ENCODE peak calls at places on chromosome 22, in nine cellular contexts. K, O, V, U, I, J, Q, S and Z are unnamed samples.

GRCh38 chr22:29016067-29016938 is 45.3 kb downstream of the C22orf31 start:
- DNase-seq in K (no peak), O (no peak), V (no peak), U (no peak), I (no peak), J (no peak), Q (no peak), S (no peak), Z (no peak)

GRCh38 chr22:42644422-42645340 is 4.3 kb upstream of the ATP5MGL start:
- DNase-seq in K (peak), O (peak), V (no peak), U (peak), I (no peak), J (no peak), Q (no peak), S (no peak), Z (no peak)

GRCh38 chr22:29073618-29074275 is 912 bp downstream of the KREMEN1 start:
- DNase-seq in K (peak), O (no peak), V (no peak), U (peak), I (no peak), J (peak), Q (no peak), S (peak), Z (peak)

GRCh38 chr22:28299760-28300159 is 379.9 kb downstream of the TTC28 start:
- DNase-seq in K (peak), O (peak), V (no peak), U (no peak), I (no peak), J (no peak), Q (no peak), S (no peak), Z (no peak)

GRCh38 chr22:32199341-32199740 is 5.5 kb downstream of the RFPL2 start:
- DNase-seq in K (no peak), O (no peak), V (no peak), U (no peak), I (no peak), J (no peak), Q (no peak), S (no peak), Z (peak)

GRCh38 chr22:36775589-36775965 is 342 bp downstream of the IFT27 start:
- DNase-seq in K (peak), O (peak), V (peak), U (peak), I (no peak), J (peak), Q (peak), S (peak), Z (no peak)

GRCh38 chr22:27850000-27850465 is 48.5 kb upstream of the MN1 start:
- DNase-seq in K (no peak), O (peak), V (no peak), U (peak), I (no peak), J (no peak), Q (no peak), S (no peak), Z (no peak)

GRCh38 chr22:49398115-49398514 is 429.6 kb downstream of the BRD1 start:
- DNase-seq in K (no peak), O (no peak), V (no peak), U (no peak), I (no peak), J (no peak), Q (no peak), S (no peak), Z (peak)

GRCh38 chr22:36528336-36528735 is 630 bp downstream of the EIF3D start:
- DNase-seq in K (peak), O (peak), V (no peak), U (no peak), I (no peak), J (no peak), Q (peak), S (no peak), Z (no peak)

GRCh38 chr22:35217541-35217940 is 39.8 kb upstream of the HMGXB4 start:
- DNase-seq in K (no peak), O (no peak), V (no peak), U (no peak), I (no peak), J (no peak), Q (no peak), S (no peak), Z (no peak)

GRCh38 chr22:27726344-27726725 is 75.2 kb downstream of the MN1 start:
- DNase-seq in K (no peak), O (no peak), V (no peak), U (no peak), I (no peak), J (no peak), Q (no peak), S (no peak), Z (no peak)

GRCh38 chr22:37226087-37226486 is 13.8 kb upstream of the SSTR3 start:
- DNase-seq in K (no peak), O (no peak), V (no peak), U (no peak), I (no peak), J (no peak), Q (no peak), S (no peak), Z (no peak)

GRCh38 chr22:37079158-37079557 is 27.6 kb downstream of the KCTD17 start:
- DNase-seq in K (no peak), O (no peak), V (no peak), U (no peak), I (no peak), J (no peak), Q (no peak), S (no peak), Z (no peak)

GRCh38 chr22:28774378-28774777 is 1.9 kb downstream of the CCDC117 start:
- DNase-seq in K (no peak), O (no peak), V (no peak), U (no peak), I (no peak), J (no peak), Q (no peak), S (peak), Z (no peak)

GRCh38 chr22:49574861-49575702 is 252.6 kb downstream of the BRD1 start:
- DNase-seq in K (no peak), O (no peak), V (peak), U (peak), I (no peak), J (no peak), Q (no peak), S (no peak), Z (peak)

GRCh38 chr22:37079668-37080171 is 28.2 kb downstream of the KCTD17 start:
- DNase-seq in K (peak), O (peak), V (no peak), U (peak), I (no peak), J (no peak), Q (no peak), S (no peak), Z (no peak)

GRCh38 chr22:36701941-36702640 is 1.5 kb downstream of the CACNG2 start:
- DNase-seq in K (no peak), O (no peak), V (no peak), U (no peak), I (no peak), J (no peak), Q (no peak), S (no peak), Z (no peak)

GRCh38 chr22:25567305-25567704 is 2.8 kb downstream of the GRK3 start:
- DNase-seq in K (no peak), O (no peak), V (no peak), U (no peak), I (peak), J (no peak), Q (peak), S (no peak), Z (no peak)
- TF ChIP-seq CTCF in K (no peak), O (no peak), V (no peak), U (no peak), I (peak), J (no peak), Q (no peak), S (no peak), Z (no peak)

GRCh38 chr22:45995405-45996101 is 18.6 kb upstream of the WNT7B start:
- DNase-seq in K (no peak), O (no peak), V (no peak), U (no peak), I (no peak), J (no peak), Q (no peak), S (no peak), Z (no peak)

GRCh38 chr22:45997077-45997774 is 20.3 kb upstream of the WNT7B start:
- DNase-seq in K (peak), O (peak), V (no peak), U (peak), I (peak), J (no peak), Q (peak), S (peak), Z (peak)

GRCh38 chr22:45994516-45995404 is 17.8 kb upstream of the WNT7B start:
- DNase-seq in K (peak), O (peak), V (no peak), U (peak), I (peak), J (peak), Q (peak), S (peak), Z (peak)

GRCh38 chr22:45997775-45998637 is 21.0 kb upstream of the WNT7B start:
- DNase-seq in K (no peak), O (no peak), V (no peak), U (no peak), I (no peak), J (no peak), Q (no peak), S (no peak), Z (no peak)

DNA sequence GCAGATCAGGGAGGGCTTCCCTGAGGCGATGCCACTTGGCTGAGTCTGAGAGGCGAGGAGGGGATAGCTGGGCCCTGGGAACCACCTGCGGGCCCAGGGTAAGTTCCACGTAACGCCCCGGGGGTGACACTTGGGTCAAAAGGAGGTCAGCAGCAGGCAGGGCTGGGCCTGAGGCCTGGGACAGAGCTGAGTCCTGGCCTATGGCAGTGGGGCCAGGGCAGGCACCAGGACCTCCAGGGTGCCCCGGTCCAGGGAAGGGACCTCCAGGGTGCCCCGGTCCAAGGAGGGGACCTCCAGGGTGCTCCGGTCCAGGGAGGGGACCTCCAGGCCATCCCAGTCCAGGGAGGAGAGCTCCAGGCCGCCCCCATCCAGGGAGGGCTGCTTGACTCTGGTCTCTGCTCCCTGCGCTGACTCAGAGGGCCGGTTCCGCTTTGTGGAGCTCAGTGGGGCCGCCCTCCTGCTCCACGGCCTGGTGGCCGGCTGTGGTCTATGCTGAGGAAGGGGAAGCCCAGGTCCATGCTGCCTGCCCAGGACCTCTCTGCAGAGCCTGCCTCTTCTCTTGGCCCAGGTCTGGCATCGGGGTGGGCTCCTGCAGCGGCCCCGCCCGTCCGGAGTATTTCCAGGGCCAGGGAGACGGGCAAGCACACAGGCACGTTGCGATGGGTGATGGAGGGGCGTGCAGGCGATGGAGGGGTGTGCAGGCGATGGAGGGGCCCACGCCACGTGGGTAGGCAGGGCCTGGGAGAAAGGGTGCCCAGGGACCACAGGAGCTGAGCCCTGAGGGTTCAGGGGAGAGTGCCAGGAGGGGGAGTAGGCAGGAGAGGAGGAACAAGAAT is 19.5 kb upstream of the WNT7B start:
- DNase-seq in K (peak), O (peak), V (no peak), U (no peak), I (peak), J (no peak), Q (peak), S (no peak), Z (no peak)
- TF ChIP-seq CTCF in K (no peak), O (no peak), V (no peak), U (no peak), I (no peak), J (no peak), Q (no peak), S (no peak), Z (no peak)

DNA sequence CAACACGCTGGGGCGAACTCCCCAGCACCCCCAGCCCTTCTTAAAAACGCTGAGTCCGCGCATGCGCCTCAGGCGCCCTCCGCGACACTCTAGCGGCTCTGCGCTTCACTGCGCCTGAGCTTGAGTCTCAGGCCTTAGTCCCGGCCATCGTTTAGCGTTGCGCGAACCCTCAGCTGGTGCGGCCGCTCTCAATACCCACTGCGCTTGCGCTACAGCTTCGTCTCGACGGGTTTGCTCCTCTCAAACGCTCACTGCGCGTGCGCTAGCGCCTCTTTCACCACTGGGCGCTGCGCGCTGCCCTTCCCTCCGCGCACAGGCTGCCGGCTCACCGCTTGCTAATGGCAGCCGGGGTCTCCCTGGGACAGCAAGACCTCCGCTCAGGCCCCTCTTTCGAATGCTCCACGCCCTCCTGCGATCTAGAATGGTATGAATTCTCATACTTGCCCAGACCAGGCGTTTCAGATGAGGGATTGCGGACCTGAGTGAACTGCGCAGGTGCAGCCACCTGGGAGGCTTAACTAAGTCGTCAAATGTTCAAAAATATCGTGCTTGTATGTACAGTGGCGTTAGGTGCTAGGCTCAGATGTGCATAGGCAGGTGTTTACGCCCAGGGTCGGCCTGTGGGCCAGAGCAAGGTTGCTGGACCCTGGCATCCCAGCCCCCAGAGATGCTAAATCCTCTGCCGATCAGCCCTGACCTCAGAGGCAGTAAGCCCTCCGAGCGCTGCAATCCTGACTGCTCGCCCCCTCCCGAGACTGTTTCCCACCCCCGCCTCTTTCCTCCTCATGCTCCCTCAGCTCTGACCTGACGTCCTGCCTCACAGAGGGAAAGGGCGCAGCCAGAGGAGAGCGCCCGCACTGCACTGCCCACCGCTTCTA is at the start of gene SLC2A11:
- DNase-seq in K (peak), O (peak), V (peak), U (peak), I (peak), J (peak), Q (peak), S (peak), Z (peak)
- TF ChIP-seq CTCF in K (peak), O (peak), V (no peak), U (no peak), I (peak), J (no peak), Q (no peak), S (no peak), Z (no peak)

DNA sequence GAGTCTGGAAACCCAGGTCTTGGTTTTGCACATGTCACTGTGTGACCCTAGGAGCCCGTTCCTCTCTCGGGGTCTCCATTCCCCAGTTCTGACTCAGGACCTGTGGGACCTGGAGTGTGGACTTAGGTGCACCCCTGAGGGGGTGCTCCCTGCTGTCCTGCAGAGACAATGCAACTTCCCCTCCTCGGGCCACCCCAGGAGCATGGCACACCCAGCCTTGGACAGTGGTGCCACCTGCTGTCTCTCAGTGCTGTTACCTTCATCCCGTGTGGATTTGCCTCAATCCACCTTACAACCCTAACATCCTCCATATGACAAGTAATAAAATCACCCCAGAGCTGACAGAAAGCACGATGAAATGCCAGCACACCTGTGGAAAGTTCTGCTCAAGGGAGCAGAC is 27.5 kb upstream of the CRYBB3 start:
- DNase-seq in K (no peak), O (no peak), V (no peak), U (peak), I (no peak), J (no peak), Q (peak), S (no peak), Z (no peak)
- TF ChIP-seq CTCF in K (no peak), O (peak), V (no peak), U (peak), I (peak), J (no peak), Q (peak), S (no peak), Z (peak)

GRCh38 chr22:47626428-47627390 is 864.3 kb downstream of the TBC1D22A start:
- DNase-seq in K (no peak), O (no peak), V (peak), U (no peak), I (no peak), J (no peak), Q (no peak), S (peak), Z (peak)
- TF ChIP-seq CTCF in K (no peak), O (no peak), V (no peak), U (no peak), I (no peak), J (no peak), Q (no peak), S (no peak), Z (no peak)

GRCh38 chr22:19115628-19116027 is 6.6 kb downstream of the DGCR2 start:
- DNase-seq in K (no peak), O (peak), V (no peak), U (no peak), I (no peak), J (no peak), Q (no peak), S (no peak), Z (no peak)
- TF ChIP-seq CTCF in K (peak), O (peak), V (no peak), U (no peak), I (peak), J (no peak), Q (no peak), S (no peak), Z (no peak)